ENCODE peak calls at places on chromosomes 11 and 22, in five cellular contexts. U is endothelial cell of umbilical vein, L is breast epithelium, S is transverse colon, C is upper lobe of left lung. Q is an unnamed sample.

GRCh38 chr11:66136752-66137123 is 66.7 kb downstream of the PACS1 start:
- DNase-seq in L (no peak), U (no peak), C (no peak), S (no peak), Q (no peak)

GRCh38 chr11:10164621-10165020 is 129.4 kb downstream of the SBF2 start:
- DNase-seq in C (no peak), S (no peak), U (no peak), L (no peak), Q (no peak)

GRCh38 chr11:27700351-27701261 is at the start of gene BDNF:
- DNase-seq in L (no peak), U (peak; percentile 55), S (peak; percentile 9), C (peak; percentile 84), Q (no peak)

GRCh38 chr11:12117200-12117995 is 7.0 kb downstream of the MICAL2 start:
- DNase-seq in S (no peak), C (no peak), L (peak; percentile 23), U (no peak), Q (no peak)

GRCh38 chr11:34790620-34791019 is 125.6 kb downstream of the APIP start:
- DNase-seq in C (no peak), L (no peak), S (no peak), U (peak; percentile 53), Q (no peak)

GRCh38 chr11:22521226-22521625 is 104.4 kb downstream of the FANCF start:
- DNase-seq in C (no peak), L (no peak), U (no peak), S (no peak), Q (no peak)

GRCh38 chr22:41888638-41889200 is 26.2 kb downstream of the SHISA8 start:
- DNase-seq in L (no peak), U (no peak), C (no peak), S (no peak), Q (no peak)

GRCh38 chr11:110355011-110355744 is 58.8 kb upstream of the RDX start:
- DNase-seq in U (peak; percentile 17), S (no peak), C (no peak), L (no peak), Q (no peak)

GRCh38 chr11:87878373-87878779 is 296.9 kb downstream of the RAB38 start:
- DNase-seq in S (no peak), L (no peak), U (peak; percentile 43), C (no peak), Q (no peak)

GRCh38 chr22:50269573-50270301 is 443 bp downstream of the MAPK11 start:
- DNase-seq in L (no peak), C (peak; percentile 92), S (no peak), U (peak; percentile 51), Q (peak; percentile 86)

GRCh38 chr11:57251491-57252104 is 14.5 kb upstream of the APLNR start:
- DNase-seq in L (no peak), C (no peak), U (peak; percentile 55), S (no peak), Q (no peak)

GRCh38 chr11:115684135-115684534 is 179.9 kb upstream of the CADM1 start:
- DNase-seq in C (no peak), S (no peak), U (no peak), L (no peak), Q (no peak)

GRCh38 chr11:45518096-45518852 is 147.1 kb downstream of the CHST1 start:
- DNase-seq in C (no peak), L (no peak), S (no peak), U (no peak), Q (no peak)

GRCh38 chr11:45322891-45323597 is 36.9 kb upstream of the SYT13 start:
- DNase-seq in U (no peak), S (no peak), L (no peak), C (no peak), Q (no peak)

GRCh38 chr11:90288207-90288821 is 65.5 kb upstream of the CHORDC1 start:
- DNase-seq in L (no peak), S (no peak), U (peak; percentile 41), C (no peak), Q (no peak)

GRCh38 chr11:126465573-126466287 is 110.2 kb downstream of the ST3GAL4 start:
- DNase-seq in U (no peak), C (no peak), L (no peak), S (peak; percentile 68), Q (peak; percentile 86)

GRCh38 chr11:23988381-23989006 is 508.4 kb upstream of the LUZP2 start:
- DNase-seq in L (no peak), S (no peak), C (no peak), U (peak; percentile 29), Q (no peak)

GRCh38 chr11:73931039-73931645 is 19.7 kb upstream of the DNAJB13 start:
- DNase-seq in L (no peak), C (no peak), U (peak; percentile 76), S (no peak), Q (no peak)

GRCh38 chr22:39518996-39519680 is 1.2 kb upstream of the ATF4 start:
- DNase-seq in S (peak; percentile 51), U (no peak), C (no peak), L (no peak), Q (no peak)

GRCh38 chr22:21451545-21452520 is 15.4 kb upstream of the TMEM191C start:
- DNase-seq in U (no peak), L (no peak), S (no peak), C (no peak), Q (peak; percentile 30)

GRCh38 chr11:45021692-45022130 is 71.0 kb upstream of the TP53I11 start:
- DNase-seq in C (peak; percentile 84), L (peak; percentile 33), S (peak; percentile 24), U (peak; percentile 41), Q (no peak)

GRCh38 chr11:93740802-93741093 is 547 bp downstream of the TAF1D start:
- DNase-seq in C (no peak), L (peak; percentile 32), S (peak; percentile 64), U (peak; percentile 59), Q (peak; percentile 91)

GRCh38 chr22:26589367-26589844 is 526 bp downstream of the TPST2 start:
- DNase-seq in L (no peak), C (no peak), U (peak; percentile 23), S (peak; percentile 57), Q (peak; percentile 91)

GRCh38 chr11:12285106-12285505 is 92.3 kb upstream of the PARVA start:
- DNase-seq in S (no peak), U (peak; percentile 19), C (no peak), L (no peak), Q (no peak)

GRCh38 chr22:39873963-39874362 is 19.6 kb downstream of the ENTHD1 start:
- DNase-seq in U (no peak), L (no peak), C (no peak), S (no peak), Q (no peak)

GRCh38 chr11:10379022-10379421 is 74.1 kb downstream of the ADM start:
- DNase-seq in C (no peak), U (peak; percentile 21), L (no peak), S (no peak), Q (no peak)

GRCh38 chr11:116750070-116750718 is 22.6 kb downstream of the BUD13 start:
- DNase-seq in C (no peak), U (no peak), L (no peak), S (no peak), Q (no peak)
- H3K4me3 ChIP-seq in C (no peak overlapping the region), U (no peak overlapping the region), L (no peak overlapping the region), S (no peak overlapping the region), Q (no peak overlapping the region)

GRCh38 chr11:77066229-77067023 is at the start of gene CAPN5:
- DNase-seq in S (peak; percentile 95), U (peak; percentile 95), L (peak; percentile 80), C (peak; percentile 99), Q (peak; percentile 95)
- TF ChIP-seq POLR2AphosphoS5 in S (peak; percentile 88), U (peak; percentile 97), L (peak; percentile 68), C (peak; percentile 30), Q (peak; percentile 79)

DNA sequence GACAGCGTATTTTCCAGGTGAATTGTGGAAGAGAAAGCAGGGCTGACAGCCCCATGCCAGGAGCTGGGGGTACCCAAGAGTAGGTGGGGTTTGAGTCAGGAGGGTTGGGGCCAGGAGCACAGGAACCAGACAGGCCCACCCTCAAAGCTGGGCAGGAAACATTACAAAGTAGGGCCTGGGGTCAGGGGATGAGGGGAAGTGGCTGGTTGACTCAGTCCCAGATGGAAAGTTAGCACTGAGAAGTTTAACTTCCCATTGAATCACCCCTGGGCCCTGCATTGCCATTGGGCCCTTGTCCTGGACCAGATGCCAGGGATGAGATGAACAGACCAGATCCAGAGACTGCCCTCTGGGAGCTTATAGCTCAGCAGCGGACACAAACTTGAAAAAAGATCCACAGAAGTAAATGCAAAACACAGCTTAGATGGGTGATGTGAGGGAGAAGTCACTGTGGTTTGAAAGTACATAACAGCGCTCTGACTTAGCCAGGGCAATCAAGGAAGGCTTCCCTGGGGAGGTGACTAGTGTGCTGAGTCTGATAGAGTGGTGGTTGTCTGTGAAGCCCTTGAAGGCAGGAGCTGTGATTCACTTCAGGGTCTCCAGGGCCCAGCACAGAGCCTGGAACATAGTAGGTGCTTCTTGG is 2.2 kb downstream of the MAFF start:
- DNase-seq in L (no peak), C (no peak), U (peak; percentile 89), S (no peak), Q (no peak)
- H3K4me3 ChIP-seq in L (peak overlapping the region; percentile 71), C (no peak overlapping the region), U (peak overlapping the region; percentile 87), S (peak overlapping the region; percentile 98), Q (no peak overlapping the region)

GRCh38 chr11:43543313-43543712 is 137.2 kb upstream of the HSD17B12 start:
- DNase-seq in U (no peak), S (no peak), L (no peak), C (no peak), Q (no peak)

GRCh38 chr11:43547900-43548381 is 132.6 kb upstream of the HSD17B12 start:
- DNase-seq in U (no peak), L (no peak), C (peak; percentile 86), S (no peak), Q (no peak)

GRCh38 chr11:43546561-43547410 is 133.8 kb upstream of the HSD17B12 start:
- DNase-seq in C (peak; percentile 4), S (no peak), L (no peak), U (no peak), Q (no peak)

GRCh38 chr11:43547411-43547718 is 133.2 kb upstream of the HSD17B12 start:
- DNase-seq in S (no peak), U (no peak), L (no peak), C (peak; percentile 71), Q (no peak)

GRCh38 chr11:43545610-43546009 is 134.9 kb upstream of the HSD17B12 start:
- DNase-seq in L (no peak), U (no peak), C (no peak), S (no peak), Q (no peak)
- TF ChIP-seq POLR2AphosphoS5 in L (no peak), U (no peak), C (no peak), S (no peak), Q (no peak)

DNA sequence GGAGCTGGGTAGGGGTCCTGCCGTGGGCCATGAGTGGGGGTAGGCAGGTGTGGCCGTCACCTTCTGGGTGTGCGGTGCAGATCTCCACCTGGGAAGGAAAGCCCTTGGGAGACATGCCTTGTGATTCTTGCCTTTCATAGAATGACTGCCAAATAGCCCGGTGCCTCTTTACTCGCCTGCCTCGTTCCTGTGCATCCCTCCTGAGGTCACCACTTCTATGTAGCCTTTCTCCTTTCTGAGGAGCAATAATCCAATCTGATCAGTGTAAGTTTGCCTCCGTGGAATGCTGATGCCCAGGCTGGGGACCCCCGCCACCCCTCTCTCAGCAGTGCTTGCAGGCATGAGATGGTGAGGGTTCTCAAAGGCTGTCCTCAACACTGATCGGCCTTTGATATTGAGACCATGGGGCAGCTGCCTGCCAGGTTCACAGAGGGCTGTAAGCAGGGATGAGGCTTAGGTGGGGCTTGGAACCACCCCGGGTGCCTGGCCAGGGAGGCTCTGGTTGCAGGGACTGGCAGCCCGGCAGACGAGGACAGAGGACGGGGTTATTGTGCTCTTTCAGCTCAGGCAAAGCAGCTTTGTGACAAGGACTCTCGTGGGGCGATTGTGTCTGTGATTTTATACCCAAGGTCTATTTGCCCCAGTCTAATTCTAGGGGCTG is 86.1 kb upstream of the WNT7B start:
- DNase-seq in U (no peak), L (peak; percentile 24), C (no peak), S (peak; percentile 7), Q (peak; percentile 62)
- H3K4me3 ChIP-seq in U (no peak overlapping the region), L (peak overlapping the region; percentile 40), C (no peak overlapping the region), S (no peak overlapping the region), Q (no peak overlapping the region)

Q was measured in spleen.